ENCODE peak calls at places on chromosomes 5 and 9, in ten cellular contexts. T is HFFc6, V is tibial nerve, Y is cardiac muscle cell, J is nephron progenitor cell, G is OCI-LY7, D is thoracic aorta, O is GM23338, I is fibroblast of lung, H is IMR-90. P is an unnamed sample.

GRCh38 chr5:150500328-150500841 is 7.5 kb upstream of the NDST1 start:
- DNase-seq in T (no peak), V (no peak), Y (no peak), J (no peak), G (no peak), D (no peak), O (no peak), I (no peak), H (no peak), P (no peak)

GRCh38 chr9:137278913-137279711 is 1.6 kb downstream of the TOR4A start:
- DNase-seq in T (no peak), V (no peak), Y (no peak), J (no peak), G (no peak), D (no peak), O (no peak), I (no peak), H (no peak), P (no peak)

GRCh38 chr9:123455187-123455586 is 99.2 kb downstream of the CRB2 start:
- DNase-seq in T (no peak), V (no peak), Y (no peak), J (no peak), G (no peak), D (no peak), O (no peak), I (no peak), H (no peak), P (no peak)

GRCh38 chr5:164713682-164714081 is 1208.3 kb downstream of the MAT2B start:
- DNase-seq in T (no peak), V (no peak), Y (no peak), J (no peak), G (no peak), D (no peak), O (no peak), I (no peak), H (no peak), P (no peak)

GRCh38 chr5:83562817-83563557 is 91.4 kb downstream of the VCAN start:
- DNase-seq in T (no peak), V (no peak), Y (peak), J (no peak), G (no peak), D (no peak), O (no peak), I (peak), H (peak), P (no peak)

GRCh38 chr9:72656021-72656420 is 134.6 kb downstream of the TMC1 start:
- DNase-seq in T (no peak), V (no peak), Y (no peak), J (no peak), G (no peak), D (no peak), O (no peak), I (no peak), H (no peak), P (no peak)

GRCh38 chr9:133822439-133823065 is 84.4 kb upstream of the SARDH start:
- DNase-seq in T (no peak), V (no peak), Y (no peak), J (no peak), G (peak), D (no peak), O (no peak), I (no peak), H (no peak), P (no peak)

GRCh38 chr9:99096409-99096808 is 8.5 kb upstream of the TGFBR1 start:
- DNase-seq in T (no peak), V (no peak), Y (no peak), J (no peak), G (no peak), D (no peak), O (no peak), I (no peak), H (no peak), P (no peak)

GRCh38 chr5:43482490-43483064 is 1.1 kb downstream of the TMEM267 start:
- DNase-seq in T (peak), V (no peak), Y (peak), J (no peak), G (peak), D (no peak), O (peak), I (peak), H (peak), P (peak)

GRCh38 chr9:76895186-76895585 is 10.7 kb downstream of the PRUNE2 start:
- DNase-seq in T (no peak), V (no peak), Y (no peak), J (no peak), G (no peak), D (peak), O (no peak), I (no peak), H (peak), P (no peak)

GRCh38 chr5:6708814-6709213 is 4.4 kb upstream of the TENT4A start:
- DNase-seq in T (no peak), V (no peak), Y (no peak), J (no peak), G (no peak), D (no peak), O (no peak), I (no peak), H (no peak), P (no peak)

GRCh38 chr9:70136632-70137031 is 93.0 kb downstream of the MAMDC2 start:
- DNase-seq in T (peak), V (no peak), Y (peak), J (no peak), G (no peak), D (no peak), O (no peak), I (peak), H (peak), P (no peak)

GRCh38 chr5:178442361-178443256 is 147.6 kb downstream of the COL23A1 start:
- DNase-seq in T (no peak), V (no peak), Y (no peak), J (no peak), G (no peak), D (no peak), O (no peak), I (no peak), H (no peak), P (peak)

GRCh38 chr9:126915281-126915816 is 767 bp downstream of the RALGPS1 start:
- DNase-seq in T (no peak), V (no peak), Y (no peak), J (no peak), G (peak), D (no peak), O (peak), I (no peak), H (no peak), P (peak)

GRCh38 chr5:157328277-157328912 is 62.5 kb downstream of the CYFIP2 start:
- DNase-seq in T (peak), V (no peak), Y (peak), J (peak), G (peak), D (peak), O (peak), I (peak), H (peak), P (peak)
- TF ChIP-seq CTCF in T (peak), V (peak), Y (peak), J (peak), G (peak), D (peak), O (peak), I (peak), H (peak), P (peak)

GRCh38 chr5:74942622-74943286 is 76.6 kb upstream of the FAM169A start:
- DNase-seq in T (no peak), V (no peak), Y (no peak), J (no peak), G (no peak), D (no peak), O (peak), I (no peak), H (no peak), P (no peak)

GRCh38 chr5:74940782-74941363 is 74.7 kb upstream of the FAM169A start:
- DNase-seq in T (no peak), V (no peak), Y (no peak), J (no peak), G (no peak), D (no peak), O (no peak), I (no peak), H (no peak), P (no peak)

GRCh38 chr5:74945561-74946165 is 79.5 kb upstream of the FAM169A start:
- DNase-seq in T (no peak), V (no peak), Y (no peak), J (no peak), G (no peak), D (no peak), O (no peak), I (no peak), H (no peak), P (peak)

GRCh38 chr5:74946471-74946870 is 80.3 kb upstream of the FAM169A start:
- DNase-seq in T (no peak), V (no peak), Y (no peak), J (no peak), G (no peak), D (no peak), O (no peak), I (no peak), H (no peak), P (no peak)

DNA sequence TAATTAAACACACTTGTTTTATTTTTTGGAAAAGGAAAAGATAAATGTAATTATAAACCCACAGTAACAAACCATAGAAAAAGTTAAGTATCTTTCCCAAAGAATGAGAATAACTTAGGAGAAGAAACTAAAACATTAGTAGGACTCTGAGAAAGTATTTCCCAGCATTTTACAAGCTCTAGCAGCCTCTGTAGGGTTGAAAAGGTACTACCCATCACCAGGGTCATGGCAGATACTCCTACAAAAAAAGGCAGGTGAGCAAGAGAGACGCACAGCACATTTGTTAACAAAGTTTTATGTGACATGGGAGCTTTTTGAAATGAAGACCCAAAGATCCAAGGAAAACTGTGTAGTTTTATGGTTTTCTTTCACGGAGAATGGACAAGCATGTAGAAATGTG is 77.7 kb upstream of the FAM169A start:
- DNase-seq in T (no peak), V (no peak), Y (no peak), J (no peak), G (no peak), D (no peak), O (peak), I (no peak), H (no peak), P (no peak)
- TF ChIP-seq CTCF in T (peak), V (no peak), Y (peak), J (no peak), G (peak), D (no peak), O (peak), I (peak), H (peak), P (no peak)

DNA sequence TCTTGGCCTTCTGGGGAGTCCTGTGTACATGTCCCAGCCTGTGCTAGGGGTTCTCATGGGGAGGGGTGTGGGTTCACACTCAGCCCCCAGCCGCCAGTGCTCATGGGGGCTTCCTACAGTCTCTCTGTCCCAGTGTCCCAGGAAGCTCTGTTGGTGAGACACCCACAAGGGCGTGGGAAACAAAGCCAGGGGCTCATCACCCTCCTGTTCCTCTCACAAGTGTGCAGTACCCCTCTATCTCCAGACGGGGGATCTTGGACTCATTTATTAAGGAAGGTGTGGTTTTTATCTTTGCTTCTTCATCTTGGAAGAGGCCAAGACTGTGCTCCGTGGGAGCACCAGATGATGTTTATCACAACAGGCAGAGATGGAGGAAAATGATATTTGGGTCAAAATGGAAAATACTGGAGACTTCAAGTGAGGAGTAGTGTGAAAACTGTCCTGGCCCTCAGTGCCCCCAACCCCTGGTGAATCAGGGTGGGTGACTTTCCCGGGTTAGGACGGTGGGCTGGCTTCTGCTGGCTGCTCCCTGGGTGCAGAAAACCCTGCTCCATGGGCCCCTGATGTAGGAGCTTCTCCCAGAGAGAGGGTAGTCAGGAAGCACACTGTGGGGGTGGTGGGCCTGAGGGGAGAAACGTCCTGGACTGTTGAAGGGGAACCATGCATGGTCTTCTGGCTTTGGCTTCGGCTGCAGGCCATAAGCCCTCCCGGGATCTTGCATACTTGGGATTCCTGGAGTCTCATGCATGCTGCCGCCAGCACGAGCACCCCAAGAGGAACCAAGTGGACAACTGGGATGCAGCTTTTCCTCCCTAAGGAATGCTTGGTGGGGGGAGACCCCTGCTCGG is 15.3 kb downstream of the TMEM171 start:
- DNase-seq in T (peak), V (no peak), Y (peak), J (peak), G (peak), D (no peak), O (peak), I (peak), H (peak), P (no peak)
- TF ChIP-seq CTCF in T (peak), V (peak), Y (peak), J (peak), G (peak), D (peak), O (peak), I (peak), H (peak), P (peak)

GRCh38 chr5:128637031-128637430 is 99.0 kb upstream of the FBN2 start:
- DNase-seq in T (peak), V (no peak), Y (peak), J (no peak), G (no peak), D (no peak), O (no peak), I (peak), H (peak), P (no peak)
- TF ChIP-seq CTCF in T (peak), V (no peak), Y (no peak), J (no peak), G (no peak), D (no peak), O (no peak), I (no peak), H (peak), P (no peak)

DNA sequence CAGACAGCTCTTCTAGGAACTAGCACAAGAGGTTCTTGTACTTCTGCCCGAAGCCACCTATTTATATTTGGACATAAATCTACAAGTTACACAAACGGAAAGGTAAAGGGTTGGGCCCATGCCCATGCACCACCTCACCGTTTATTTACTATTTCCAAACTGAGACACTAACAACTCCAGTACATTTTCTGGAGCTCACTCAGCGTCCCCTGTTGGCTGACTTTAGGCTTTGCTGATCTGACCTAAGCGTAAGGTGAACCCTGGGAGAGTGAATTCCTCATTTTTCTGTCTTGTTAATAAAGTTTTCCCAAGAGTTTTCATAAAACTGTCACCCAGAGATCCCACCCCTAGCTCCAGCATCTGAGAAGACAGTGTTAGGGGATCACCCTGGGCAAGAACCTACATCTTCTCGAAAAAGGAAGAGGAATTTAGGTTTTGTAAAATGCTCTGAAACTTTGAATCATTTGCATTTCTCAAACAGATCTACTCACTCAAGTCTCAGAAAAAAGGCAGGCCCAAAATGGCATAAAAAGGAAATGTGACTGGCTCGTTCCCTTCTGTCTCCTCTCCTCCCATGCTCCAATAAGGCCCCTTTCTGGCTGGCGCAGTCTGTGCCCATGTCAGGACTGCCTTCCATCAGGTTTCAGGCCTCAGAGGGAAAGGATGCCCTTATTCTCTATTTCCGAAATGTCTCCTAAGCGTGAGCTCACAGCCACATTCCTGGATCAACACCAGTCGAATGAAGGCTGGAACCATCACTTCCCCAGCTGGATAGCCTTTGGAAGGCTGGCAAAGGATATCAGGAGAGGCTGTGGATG is 201.3 kb downstream of the FANCC start:
- DNase-seq in T (no peak), V (no peak), Y (no peak), J (peak), G (no peak), D (no peak), O (peak), I (no peak), H (no peak), P (no peak)
- TF ChIP-seq CTCF in T (peak), V (no peak), Y (peak), J (peak), G (peak), D (peak), O (peak), I (peak), H (no peak), P (no peak)

GRCh38 chr9:107020040-107020530 is 157.1 kb downstream of the ZNF462 start:
- DNase-seq in T (peak), V (no peak), Y (peak), J (no peak), G (peak), D (no peak), O (peak), I (peak), H (peak), P (no peak)
- TF ChIP-seq CTCF in T (no peak), V (no peak), Y (no peak), J (no peak), G (no peak), D (no peak), O (no peak), I (peak), H (no peak), P (no peak)